ENCODE peak calls at places on chromosomes 11 and 22, in eight cellular contexts. L is A549; Z is GM23338; H is neural crest cell; B is EH; T is activated T-cell treated with anti-CD3 and anti-CD28 coated beads, Interleukin-2, amount 50 U/mL, for 1 hour; K is H9; G is neuronal stem cell. F is an unnamed sample.

GRCh38 chr11:85955531-85955930 is 100.3 kb downstream of the CCDC83 start:
- DNase-seq in T (no peak), L (no peak), H (no peak), G (no peak), K (no peak), Z (no peak), B (peak; percentile 83), F (no peak)

GRCh38 chr11:34425863-34426262 is 12.9 kb upstream of the CAT start:
- DNase-seq in L (no peak), Z (no peak), B (peak; percentile 74), H (no peak), G (no peak), K (no peak), T (no peak), F (no peak)

GRCh38 chr22:29342577-29343312 is 27.2 kb upstream of the RASL10A start:
- DNase-seq in B (no peak), H (no peak), G (no peak), T (no peak), K (no peak), Z (no peak), L (no peak), F (no peak)

GRCh38 chr22:18024276-18024939 is at the start of gene MICAL3:
- DNase-seq in Z (peak; percentile 57), G (peak; percentile 54), B (peak; percentile 72), L (peak; percentile 57), K (peak; percentile 39), T (peak; percentile 75), H (peak; percentile 60), F (peak; percentile 82)

GRCh38 chr22:50670513-50670912 is 2.1 kb upstream of the SHANK3 start:
- DNase-seq in K (no peak), T (no peak), B (no peak), H (no peak), Z (no peak), G (no peak), L (no peak), F (no peak)

GRCh38 chr11:105991888-105992287 is 30.2 kb downstream of the MSANTD4 start:
- DNase-seq in T (no peak), K (no peak), H (no peak), B (no peak), G (no peak), L (no peak), Z (no peak), F (no peak)

GRCh38 chr22:36328635-36329216 is 59.0 kb downstream of the MYH9 start:
- DNase-seq in G (no peak), T (peak; percentile 63), L (peak; percentile 14), Z (no peak), H (no peak), B (peak; percentile 93), K (no peak), F (no peak)

GRCh38 chr11:26993965-26994446 is at the start of gene FIBIN:
- DNase-seq in Z (peak; percentile 57), K (peak; percentile 61), G (no peak), B (peak; percentile 70), H (no peak), L (no peak), T (no peak), F (peak; percentile 35)

GRCh38 chr22:30265851-30266444 is 703 bp downstream of the OSM start:
- DNase-seq in Z (no peak), B (no peak), L (no peak), T (peak; percentile 82), G (no peak), K (no peak), H (no peak), F (no peak)

GRCh38 chr11:131908316-131908715 is 537.9 kb downstream of the NTM start:
- DNase-seq in T (no peak), Z (no peak), K (no peak), G (no peak), B (no peak), L (no peak), H (no peak), F (no peak)

GRCh38 chr11:22792497-22792896 is 37.1 kb downstream of the SVIP start:
- DNase-seq in L (no peak), B (peak; percentile 11), K (no peak), T (no peak), G (no peak), H (no peak), Z (no peak), F (no peak)

GRCh38 chr11:57477507-57478189 is 17.3 kb downstream of the RTN4RL2 start:
- DNase-seq in G (no peak), K (no peak), L (no peak), B (no peak), H (no peak), T (no peak), Z (peak; percentile 48), F (no peak)

GRCh38 chr22:23067023-23067650 is 3.2 kb upstream of the GNAZ start:
- DNase-seq in Z (no peak), B (no peak), K (peak; percentile 18), H (no peak), L (no peak), G (no peak), T (peak; percentile 14), F (no peak)

GRCh38 chr22:30205281-30206115 is 41.1 kb downstream of the LIF start:
- DNase-seq in T (no peak), G (no peak), H (no peak), B (peak; percentile 97), L (peak; percentile 91), Z (no peak), K (no peak), F (no peak)

GRCh38 chr11:32891657-32892354 is 805 bp upstream of the QSER1 start:
- DNase-seq in B (peak; percentile 23), K (no peak), H (no peak), L (peak; percentile 9), Z (peak; percentile 79), G (no peak), T (no peak), F (no peak)

GRCh38 chr11:76769071-76769560 is 14.0 kb upstream of the TSKU start:
- DNase-seq in B (peak; percentile 61), G (no peak), K (no peak), H (no peak), Z (no peak), T (no peak), L (no peak), F (no peak)

GRCh38 chr22:40405178-40406062 is 35.0 kb downstream of the SGSM3 start:
- DNase-seq in B (no peak), H (no peak), G (no peak), Z (no peak), L (no peak), T (no peak), K (no peak), F (no peak)

GRCh38 chr11:66420671-66421476 is at the start of gene NPAS4:
- DNase-seq in Z (peak; percentile 74), H (no peak), L (no peak), K (peak; percentile 45), T (no peak), B (no peak), G (no peak), F (peak; percentile 49)

GRCh38 chr11:79013509-79013908 is 427.3 kb downstream of the TENM4 start:
- DNase-seq in Z (no peak), B (peak; percentile 76), K (no peak), T (no peak), L (no peak), G (no peak), H (no peak), F (no peak)

GRCh38 chr11:61477734-61478148 is 30.8 kb upstream of the LRRC10B start:
- DNase-seq in B (peak; percentile 43), T (peak; percentile 71), G (peak; percentile 76), H (peak; percentile 76), L (peak; percentile 63), Z (peak; percentile 82), K (peak; percentile 77), F (peak; percentile 79)

GRCh38 chr11:61764606-61765260 is 12.3 kb downstream of the MYRF start:
- DNase-seq in G (no peak), T (no peak), H (no peak), B (no peak), Z (peak; percentile 66), K (no peak), L (no peak), F (no peak)